ENCODE peak calls at places on chromosomes 3 and 15, in eight cellular contexts. Q is adrenal gland; H is left colon; T is activated CD4-positive, alpha-beta T cell treated with anti-CD3 and anti-CD28 coated beads for 48 hours; S is coronary artery; G is neuronal stem cell; Y is germinal center; C is GM13976. E is an unnamed sample.

GRCh38 chr3:9224490-9224889 is 25.0 kb downstream of the SRGAP3 start:
- DNase-seq in G (no peak), C (peak), H (no peak), Y (no peak), T (peak), Q (no peak), S (no peak), E (no peak)

GRCh38 chr15:30033211-30033610 is 49.5 kb upstream of the GOLGA8J start:
- DNase-seq in H (no peak), C (no peak), T (no peak), Q (no peak), S (no peak), Y (no peak), G (no peak), E (no peak)

GRCh38 chr3:175672119-175672689 is 813.1 kb downstream of the NAALADL2 start:
- DNase-seq in G (no peak), Q (no peak), S (no peak), H (no peak), Y (no peak), C (no peak), T (no peak), E (no peak)

GRCh38 chr3:42493798-42494151 is 8.7 kb upstream of the VIPR1 start:
- DNase-seq in Q (no peak), G (no peak), Y (no peak), C (no peak), H (no peak), S (peak), T (no peak), E (no peak)

GRCh38 chr3:47782538-47783308 is 1.0 kb upstream of the SMARCC1 start:
- DNase-seq in T (no peak), Q (no peak), C (no peak), H (peak), Y (no peak), S (no peak), G (no peak), E (no peak)

GRCh38 chr3:143654906-143655305 is 193.4 kb downstream of the SLC9A9 start:
- DNase-seq in Y (no peak), Q (no peak), T (no peak), H (no peak), C (no peak), S (no peak), G (no peak), E (no peak)

GRCh38 chr3:129184396-129184656 is 630 bp upstream of the CNBP start:
- DNase-seq in C (peak), G (no peak), Y (no peak), H (no peak), Q (peak), S (no peak), T (peak), E (no peak)

GRCh38 chr3:42847731-42848130 is 27.9 kb downstream of the CYP8B1 start:
- DNase-seq in G (no peak), T (no peak), S (peak), Q (no peak), Y (peak), C (no peak), H (no peak), E (peak)

GRCh38 chr3:114595521-114596028 is 301.7 kb downstream of the TIGIT start:
- DNase-seq in T (no peak), Y (no peak), C (no peak), Q (no peak), G (no peak), H (no peak), S (no peak), E (no peak)

GRCh38 chr3:44905501-44906159 is 31.2 kb downstream of the TGM4 start:
- DNase-seq in H (no peak), T (no peak), Q (no peak), S (no peak), Y (no peak), C (no peak), G (no peak), E (no peak)

GRCh38 chr3:10822055-10822454 is 6.0 kb downstream of the SLC6A11 start:
- DNase-seq in Q (no peak), H (no peak), C (no peak), T (no peak), G (no peak), S (no peak), Y (no peak), E (no peak)

GRCh38 chr3:21464745-21465144 is 286.3 kb downstream of the ZNF385D start:
- DNase-seq in C (no peak), Q (no peak), T (no peak), Y (no peak), H (no peak), S (no peak), G (no peak), E (no peak)

GRCh38 chr15:89305395-89305794 is 29.2 kb downstream of the POLG start:
- DNase-seq in Q (no peak), H (no peak), S (no peak), G (no peak), C (no peak), Y (no peak), T (no peak), E (no peak)

GRCh38 chr3:130827486-130827885 is 66.4 kb upstream of the ATP2C1 start:
- DNase-seq in Y (no peak), T (no peak), S (no peak), C (no peak), Q (no peak), H (no peak), G (no peak), E (no peak)

GRCh38 chr3:192887701-192888100 is 30.0 kb downstream of the MB21D2 start:
- DNase-seq in T (no peak), Y (no peak), H (no peak), Q (no peak), C (no peak), G (no peak), S (no peak), E (no peak)

GRCh38 chr15:80659375-80659774 is 35.7 kb upstream of the ABHD17C start:
- DNase-seq in Q (no peak), S (no peak), G (no peak), Y (no peak), C (no peak), H (no peak), T (no peak), E (no peak)

GRCh38 chr15:33405096-33405495 is 94.3 kb downstream of the RYR3 start:
- DNase-seq in H (no peak), Q (no peak), C (no peak), Y (no peak), G (no peak), S (no peak), T (no peak), E (no peak)

GRCh38 chr3:70736009-70736408 is 423.6 kb upstream of the MDFIC2 start:
- DNase-seq in T (no peak), Y (no peak), H (no peak), C (no peak), Q (no peak), G (no peak), S (no peak), E (no peak)

GRCh38 chr3:154105218-154105975 is 15.8 kb upstream of the ARHGEF26 start:
- DNase-seq in Q (no peak), G (no peak), S (no peak), C (no peak), H (no peak), Y (no peak), T (no peak), E (no peak)

GRCh38 chr3:57974796-57975388 is 33.3 kb upstream of the FLNB start:
- DNase-seq in T (no peak), Y (no peak), Q (peak), C (no peak), G (no peak), H (no peak), S (no peak), E (no peak)

GRCh38 chr15:36469567-36469966 is 109.9 kb upstream of the CDIN1 start:
- DNase-seq in S (no peak), Y (no peak), G (no peak), C (no peak), H (no peak), T (no peak), Q (no peak), E (no peak)

GRCh38 chr15:65834603-65835282 is 34.5 kb upstream of the RAB11A start:
- DNase-seq in Y (no peak), S (no peak), T (no peak), Q (no peak), G (no peak), C (no peak), H (no peak), E (no peak)

GRCh38 chr15:96340611-96341464 is 10.3 kb downstream of the NR2F2 start:
- DNase-seq in Y (no peak), T (no peak), C (no peak), G (peak), H (peak), S (peak), Q (peak), E (no peak)

GRCh38 chr15:80436511-80437307 is 32.5 kb downstream of the ARNT2 start:
- DNase-seq in Y (no peak), G (no peak), T (peak), H (no peak), Q (no peak), S (no peak), C (no peak), E (no peak)

GRCh38 chr3:126542340-126543241 is 16.1 kb downstream of the C3orf22 start:
- DNase-seq in Q (peak), C (no peak), T (no peak), H (no peak), G (no peak), Y (no peak), S (peak), E (no peak)

GRCh38 chr3:195086341-195086740 is 184.6 kb downstream of the XXYLT1 start:
- DNase-seq in Q (no peak), G (no peak), S (no peak), C (no peak), Y (no peak), T (no peak), H (no peak), E (no peak)

GRCh38 chr3:43379343-43379742 is 93.0 kb downstream of the SNRK start:
- DNase-seq in H (no peak), S (no peak), T (no peak), G (no peak), C (no peak), Y (no peak), Q (no peak), E (no peak)

GRCh38 chr3:6962796-6963195 is 101.9 kb downstream of the GRM7 start:
- DNase-seq in H (no peak), Y (no peak), S (no peak), T (no peak), G (no peak), Q (no peak), C (no peak), E (no peak)

GRCh38 chr3:187005827-187006481 is 75.6 kb downstream of the ST6GAL1 start:
- DNase-seq in S (no peak), Y (no peak), C (no peak), T (no peak), G (no peak), H (no peak), Q (no peak), E (no peak)

GRCh38 chr3:152183473-152183872 is 85.3 kb upstream of the MBNL1 start:
- DNase-seq in G (peak), C (no peak), H (peak), Y (no peak), T (peak), Q (peak), S (no peak), E (no peak)

GRCh38 chr3:170766823-170767575 is 103.0 kb downstream of the RPL22L1 start:
- DNase-seq in H (no peak), G (no peak), Y (no peak), C (no peak), T (no peak), S (no peak), Q (no peak), E (no peak)

E was measured in NCI-H2029.